ENCODE peak calls at places on chromosomes 12 and 14, in ten cellular contexts. D is astrocyte of the spinal cord; H is naive B cell; L is HS-27A; J is EL; I is Calu3; A is stimulated activated CD4-positive, alpha-beta T cell treated with anti-CD3 and anti-CD28 coated beads, Interleukin-4, amount 100 ng/mL, for 24 hours; R is epithelial cell of esophagus; S is stimulated activated CD8-positive, alpha-beta memory T cell treated with anti-CD3 and anti-CD28 coated beads, Interleukin-15, amount 100 ng/mL, for 24 hours; W is AG09309. E is an unnamed sample.

GRCh38 chr12:94603434-94604068 is 46.8 kb downstream of the TMCC3 start:
- DNase-seq in D (no peak), H (peak; percentile 42), L (no peak), J (no peak), I (peak; percentile 83), A (peak; percentile 62), R (peak; percentile 60), S (peak; percentile 16), W (no peak), E (no peak)

GRCh38 chr12:130145731-130146130 is 16.5 kb upstream of the FZD10 start:
- DNase-seq in D (no peak), H (no peak), L (no peak), J (no peak), I (no peak), A (no peak), R (no peak), S (no peak), W (no peak), E (no peak)

GRCh38 chr14:67514203-67514607 is 18.9 kb upstream of the PLEKHH1 start:
- DNase-seq in D (no peak), H (no peak), L (no peak), J (no peak), I (no peak), A (no peak), R (no peak), S (no peak), W (no peak), E (no peak)

GRCh38 chr12:60335765-60336164 is 739.9 kb downstream of the SLC16A7 start:
- DNase-seq in D (peak; percentile 50), H (no peak), L (peak; percentile 62), J (peak; percentile 71), I (peak; percentile 4), A (no peak), R (peak; percentile 78), S (no peak), W (peak; percentile 10), E (peak; percentile 38)

GRCh38 chr12:132469423-132469822 is 20.5 kb upstream of the FBRSL1 start:
- DNase-seq in D (no peak), H (peak; percentile 73), L (no peak), J (no peak), I (no peak), A (no peak), R (no peak), S (no peak), W (no peak), E (no peak)

GRCh38 chr12:8779862-8780261 is 42.6 kb upstream of the A2ML1 start:
- DNase-seq in D (no peak), H (no peak), L (no peak), J (no peak), I (no peak), A (no peak), R (peak; percentile 27), S (no peak), W (no peak), E (no peak)

GRCh38 chr14:26993541-26993940 is 395.7 kb upstream of the NOVA1 start:
- DNase-seq in D (no peak), H (no peak), L (no peak), J (no peak), I (no peak), A (no peak), R (no peak), S (no peak), W (no peak), E (no peak)

GRCh38 chr14:103395245-103395644 is 10.0 kb downstream of the MARK3 start:
- DNase-seq in D (no peak), H (no peak), L (no peak), J (peak; percentile 71), I (no peak), A (no peak), R (peak; percentile 40), S (no peak), W (no peak), E (no peak)

GRCh38 chr14:24188251-24189058 is at the start of gene IPO4:
- DNase-seq in D (peak; percentile 98), H (peak; percentile 93), L (peak; percentile 95), J (peak; percentile 98), I (peak; percentile 96), A (peak; percentile 97), R (peak; percentile 98), S (peak; percentile 79), W (peak; percentile 94), E (peak; percentile 99)

GRCh38 chr12:93254911-93255310 is 122.8 kb upstream of the NUDT4 start:
- DNase-seq in D (no peak), H (no peak), L (no peak), J (no peak), I (no peak), A (no peak), R (no peak), S (no peak), W (no peak), E (peak; percentile 8)

GRCh38 chr14:99408286-99408970 is 72.2 kb downstream of the SETD3 start:
- DNase-seq in D (no peak), H (no peak), L (no peak), J (no peak), I (no peak), A (no peak), R (no peak), S (no peak), W (no peak), E (no peak)

GRCh38 chr12:53207042-53207441 is at the start of gene ITGB7:
- DNase-seq in D (no peak), H (peak; percentile 73), L (no peak), J (no peak), I (no peak), A (peak; percentile 64), R (peak; percentile 19), S (no peak), W (no peak), E (no peak)

GRCh38 chr12:109638735-109639134 is 65.1 kb downstream of the MVK start:
- DNase-seq in D (no peak), H (no peak), L (no peak), J (no peak), I (no peak), A (no peak), R (no peak), S (no peak), W (no peak), E (no peak)

GRCh38 chr12:75480469-75480949 is at the start of gene GLIPR1:
- DNase-seq in D (peak; percentile 99), H (peak; percentile 65), L (peak; percentile 87), J (peak; percentile 97), I (peak; percentile 55), A (peak; percentile 80), R (peak; percentile 92), S (peak; percentile 21), W (peak; percentile 98), E (peak; percentile 97)

GRCh38 chr14:21476526-21476924 is 234 bp downstream of the RAB2B start:
- DNase-seq in D (no peak), H (no peak), L (no peak), J (no peak), I (peak; percentile 77), A (peak; percentile 83), R (peak; percentile 90), S (peak; percentile 61), W (no peak), E (peak; percentile 89)

GRCh38 chr14:61342486-61342885 is 21.1 kb downstream of the PRKCH start:
- DNase-seq in D (no peak), H (no peak), L (no peak), J (no peak), I (no peak), A (peak; percentile 88), R (no peak), S (peak; percentile 46), W (no peak), E (no peak)

GRCh38 chr14:104802120-104802912 is 1.4 kb downstream of the ZBTB42 start:
- DNase-seq in D (no peak), H (no peak), L (no peak), J (no peak), I (no peak), A (no peak), R (no peak), S (no peak), W (no peak), E (no peak)

GRCh38 chr14:99674776-99675175 is 9.3 kb upstream of the CYP46A1 start:
- DNase-seq in D (no peak), H (no peak), L (no peak), J (no peak), I (no peak), A (no peak), R (no peak), S (no peak), W (no peak), E (no peak)

GRCh38 chr14:76109087-76109880 is 42.4 kb upstream of the GPATCH2L start:
- DNase-seq in D (no peak), H (no peak), L (no peak), J (peak; percentile 11), I (no peak), A (no peak), R (peak; percentile 12), S (no peak), W (peak; percentile 20), E (no peak)

GRCh38 chr14:87992349-87992719 is 648 bp downstream of the GALC start:
- DNase-seq in D (no peak), H (no peak), L (no peak), J (no peak), I (no peak), A (no peak), R (no peak), S (no peak), W (no peak), E (no peak)

GRCh38 chr14:47057364-47057763 is 405.8 kb upstream of the RPL10L start:
- DNase-seq in D (no peak), H (no peak), L (no peak), J (no peak), I (no peak), A (no peak), R (no peak), S (no peak), W (no peak), E (no peak)

GRCh38 chr14:76355771-76356170 is 20.2 kb upstream of the ESRRB start:
- DNase-seq in D (no peak), H (no peak), L (no peak), J (no peak), I (no peak), A (no peak), R (no peak), S (no peak), W (no peak), E (no peak)

GRCh38 chr12:67222302-67222701 is 46.9 kb upstream of the CAND1 start:
- DNase-seq in D (peak; percentile 37), H (no peak), L (no peak), J (peak; percentile 15), I (peak; percentile 36), A (no peak), R (peak; percentile 55), S (no peak), W (no peak), E (peak; percentile 64)

GRCh38 chr12:11862794-11863193 is 207.9 kb upstream of the BCL2L14 start:
- DNase-seq in D (peak; percentile 65), H (no peak), L (no peak), J (no peak), I (no peak), A (no peak), R (no peak), S (no peak), W (no peak), E (peak; percentile 54)

GRCh38 chr12:27828196-27828595 is 48.2 kb upstream of the MANSC4 start:
- DNase-seq in D (no peak), H (no peak), L (peak; percentile 33), J (peak; percentile 40), I (no peak), A (no peak), R (peak; percentile 51), S (no peak), W (no peak), E (no peak)

GRCh38 chr14:50022661-50023060 is 93.7 kb downstream of the VCPKMT start:
- DNase-seq in D (no peak), H (no peak), L (no peak), J (no peak), I (no peak), A (no peak), R (no peak), S (no peak), W (no peak), E (no peak)

GRCh38 chr12:64583395-64584172 is 26.7 kb upstream of the RASSF3 start:
- DNase-seq in D (no peak), H (no peak), L (no peak), J (no peak), I (no peak), A (no peak), R (no peak), S (no peak), W (no peak), E (no peak)

GRCh38 chr14:61860294-61860918 is 98.2 kb downstream of the SNAPC1 start:
- DNase-seq in D (peak; percentile 37), H (peak; percentile 66), L (no peak), J (peak; percentile 47), I (peak; percentile 65), A (peak; percentile 70), R (peak; percentile 69), S (peak; percentile 24), W (peak; percentile 17), E (peak; percentile 52)